ENCODE peak calls at places on chromosomes 4 and X, in ten cellular contexts. W is iPS-NIHi11; I is AG08396; S is fibroblast of mammary gland; N is stimulated activated CD8-positive, alpha-beta memory T cell treated with anti-CD3 and anti-CD28 coated beads, Interleukin-7, amount 100 ng/mL, for 24 hours; K is AG20443; T is psoas muscle; Y is tibial artery; Z is AG04450; U is NCI-H460. R is an unnamed sample.

GRCh38 chr4:47642985-47643745 is 158.1 kb downstream of the ATP10D start:
- DNase-seq in W (no peak), I (peak), S (peak), N (no peak), K (peak), T (no peak), Y (no peak), Z (no peak), U (no peak), R (no peak)

GRCh38 chr4:183589710-183590109 is 69.3 kb downstream of the RWDD4 start:
- DNase-seq in W (no peak), I (no peak), S (peak), N (no peak), K (peak), T (no peak), Y (no peak), Z (no peak), U (no peak), R (no peak)

GRCh38 chr4:46506876-46507275 is 116.9 kb upstream of the GABRA2 start:
- DNase-seq in W (no peak), I (no peak), S (peak), N (no peak), K (no peak), T (no peak), Y (no peak), Z (no peak), U (no peak), R (no peak)

GRCh38 chr4:110508827-110509446 is 33.0 kb downstream of the ENPEP start:
- DNase-seq in W (peak), I (no peak), S (peak), N (no peak), K (peak), T (no peak), Y (no peak), Z (no peak), U (peak), R (no peak)

GRCh38 chr4:55948726-55949479 is at the start of gene CEP135:
- DNase-seq in W (peak), I (peak), S (peak), N (peak), K (peak), T (peak), Y (peak), Z (peak), U (peak), R (peak)

GRCh38 chr4:7968262-7968896 is 28.7 kb upstream of the AFAP1 start:
- DNase-seq in W (no peak), I (no peak), S (no peak), N (no peak), K (no peak), T (no peak), Y (no peak), Z (no peak), U (no peak), R (no peak)

GRCh38 chr4:99457676-99458075 is 22.5 kb upstream of the ADH7 start:
- DNase-seq in W (no peak), I (no peak), S (no peak), N (no peak), K (no peak), T (no peak), Y (no peak), Z (no peak), U (no peak), R (no peak)

GRCh38 chrX:13721819-13722527 is 12.4 kb downstream of the TRAPPC2 start:
- DNase-seq in W (no peak), I (peak), S (peak), N (no peak), K (peak), T (no peak), Y (no peak), Z (peak), U (no peak), R (no peak)

GRCh38 chr4:153771058-153771457 is 11.2 kb upstream of the RNF175 start:
- DNase-seq in W (no peak), I (no peak), S (peak), N (no peak), K (no peak), T (no peak), Y (no peak), Z (no peak), U (no peak), R (no peak)

GRCh38 chrX:97070346-97070745 is 186.6 kb downstream of the RPA4 start:
- DNase-seq in W (no peak), I (no peak), S (peak), N (no peak), K (no peak), T (no peak), Y (no peak), Z (no peak), U (no peak), R (no peak)

GRCh38 chr4:13365195-13365594 is 118.9 kb downstream of the RAB28 start:
- DNase-seq in W (no peak), I (no peak), S (no peak), N (no peak), K (no peak), T (no peak), Y (no peak), Z (no peak), U (no peak), R (no peak)

GRCh38 chr4:75673959-75674328 is 733 bp upstream of the G3BP2 start:
- DNase-seq in W (no peak), I (no peak), S (no peak), N (no peak), K (no peak), T (no peak), Y (no peak), Z (no peak), U (no peak), R (no peak)

GRCh38 chr4:83535945-83536648 is at the start of gene GPAT3:
- DNase-seq in W (peak), I (peak), S (peak), N (peak), K (peak), T (peak), Y (peak), Z (no peak), U (peak), R (peak)

GRCh38 chr4:155967098-155967497 is 13.4 kb upstream of the CTSO start:
- DNase-seq in W (no peak), I (no peak), S (peak), N (no peak), K (peak), T (no peak), Y (no peak), Z (no peak), U (no peak), R (no peak)

GRCh38 chr4:38740303-38740702 is 42.5 kb downstream of the TLR10 start:
- DNase-seq in W (no peak), I (no peak), S (no peak), N (no peak), K (no peak), T (no peak), Y (no peak), Z (no peak), U (no peak), R (no peak)

GRCh38 chrX:120791013-120791643 is 84.5 kb downstream of the CT47B1 start:
- DNase-seq in W (no peak), I (peak), S (peak), N (no peak), K (peak), T (peak), Y (peak), Z (no peak), U (peak), R (peak)

GRCh38 chr4:89836897-89837384 is at the start of gene SNCA:
- DNase-seq in W (peak), I (peak), S (peak), N (no peak), K (peak), T (peak), Y (peak), Z (no peak), U (peak), R (peak)

GRCh38 chr4:26028793-26029511 is 114.9 kb downstream of the SMIM20 start:
- DNase-seq in W (peak), I (peak), S (peak), N (peak), K (peak), T (peak), Y (peak), Z (peak), U (peak), R (peak)

GRCh38 chr4:26325191-26325590 is 4.4 kb downstream of the RBPJ start:
- DNase-seq in W (no peak), I (no peak), S (peak), N (no peak), K (no peak), T (no peak), Y (no peak), Z (no peak), U (peak), R (no peak)

GRCh38 chr4:80187677-80188076 is 9.6 kb upstream of the PRDM8 start:
- DNase-seq in W (no peak), I (no peak), S (no peak), N (no peak), K (no peak), T (no peak), Y (no peak), Z (no peak), U (no peak), R (no peak)

GRCh38 chrX:69503228-69503834 is 795 bp upstream of the NALF2 start:
- DNase-seq in W (no peak), I (no peak), S (peak), N (no peak), K (no peak), T (no peak), Y (no peak), Z (no peak), U (peak), R (no peak)

GRCh38 chrX:78168065-78168464 is 28.6 kb upstream of the TAF9B start:
- DNase-seq in W (no peak), I (no peak), S (peak), N (no peak), K (no peak), T (no peak), Y (no peak), Z (no peak), U (no peak), R (no peak)

GRCh38 chr4:53558061-53558801 is 33.1 kb downstream of the LNX1 start:
- DNase-seq in W (no peak), I (no peak), S (peak), N (no peak), K (peak), T (no peak), Y (no peak), Z (no peak), U (no peak), R (no peak)

GRCh38 chrX:150759568-150760416 is 66.6 kb downstream of the MTMR1 start:
- DNase-seq in W (no peak), I (no peak), S (no peak), N (no peak), K (no peak), T (no peak), Y (no peak), Z (no peak), U (no peak), R (no peak)

GRCh38 chr4:20723019-20723418 is 22.8 kb downstream of the PACRGL start:
- DNase-seq in W (no peak), I (peak), S (peak), N (no peak), K (peak), T (no peak), Y (no peak), Z (no peak), U (peak), R (no peak)

GRCh38 chr4:159317203-159317602 is 214.3 kb downstream of the RAPGEF2 start:
- DNase-seq in W (no peak), I (no peak), S (no peak), N (no peak), K (no peak), T (no peak), Y (no peak), Z (no peak), U (no peak), R (no peak)

R was measured in uterus.